ENCODE peak calls at places on chromosomes 5 and 9, in five cellular contexts. H is stimulated activated naive B cell treated with anti-CD40 and anti-IgM and Interleukin-4, amounts not matched to agents 10 μg/mL and 1 μg/mL and 100 μg/mL, for 72 hours; V is NCI-H1092; I is occipital lobe; P is GM23248. X is an unnamed sample.

GRCh38 chr9:23492126-23493002 is 333.7 kb downstream of the ELAVL2 start:
- DNase-seq in P (peak), I (no peak), V (peak), H (no peak), X (peak)

GRCh38 chr9:116951588-116952433 is 264.7 kb downstream of the TRIM32 start:
- DNase-seq in P (peak), H (no peak), V (no peak), I (no peak), X (no peak)

GRCh38 chr5:102718819-102719218 is 36.3 kb upstream of the PAM start:
- DNase-seq in P (peak), H (no peak), V (no peak), I (no peak), X (no peak)

GRCh38 chr5:135989686-135990085 is 34.9 kb upstream of the LECT2 start:
- DNase-seq in P (no peak), V (no peak), H (no peak), I (no peak), X (no peak)

GRCh38 chr5:95631265-95631957 is 11.5 kb downstream of the GPR150 start:
- DNase-seq in P (peak), H (no peak), V (no peak), I (no peak), X (no peak)

GRCh38 chr5:54460181-54460919 is 4.9 kb downstream of the HSPB3 start:
- DNase-seq in I (no peak), P (peak), H (no peak), V (no peak), X (no peak)

GRCh38 chr5:35924122-35924949 is 14.1 kb downstream of the CAPSL start:
- DNase-seq in I (no peak), P (peak), H (no peak), V (no peak), X (no peak)

GRCh38 chr5:167587768-167588167 is 703.7 kb upstream of the WWC1 start:
- DNase-seq in I (no peak), H (no peak), V (no peak), P (peak), X (no peak)

GRCh38 chr5:54390015-54390414 is 65.5 kb upstream of the HSPB3 start:
- DNase-seq in H (no peak), V (peak), P (peak), I (no peak), X (no peak)

GRCh38 chr9:106983346-106983745 is 120.4 kb downstream of the ZNF462 start:
- DNase-seq in H (no peak), I (no peak), V (no peak), P (no peak), X (no peak)

GRCh38 chr5:107966216-107966615 is 295.5 kb upstream of the EFNA5 start:
- DNase-seq in H (no peak), V (no peak), P (no peak), I (no peak), X (no peak)

GRCh38 chr5:15694694-15695093 is 194.7 kb downstream of the FBXL7 start:
- DNase-seq in P (peak), I (no peak), V (no peak), H (no peak), X (no peak)

GRCh38 chr5:1230551-1230950 is 5.4 kb downstream of the SLC6A18 start:
- DNase-seq in V (no peak), I (no peak), H (no peak), P (no peak), X (no peak)

GRCh38 chr5:169803077-169803981 is 166.3 kb downstream of the DOCK2 start:
- DNase-seq in H (no peak), I (no peak), P (peak), V (no peak), X (no peak)

GRCh38 chr9:19432473-19432872 is 23.7 kb downstream of the ACER2 start:
- DNase-seq in V (no peak), P (no peak), I (no peak), H (no peak), X (no peak)

GRCh38 chr5:88680253-88681132 is 202.5 kb downstream of the MEF2C start:
- DNase-seq in V (peak), P (peak), I (peak), H (peak), X (peak)

GRCh38 chr9:27528886-27529315 is 713 bp downstream of the MOB3B start:
- DNase-seq in V (no peak), P (peak), I (no peak), H (peak), X (no peak)

GRCh38 chr5:64509798-64510197 is 4.0 kb downstream of the RGS7BP start:
- DNase-seq in H (no peak), I (no peak), V (no peak), P (no peak), X (no peak)

GRCh38 chr5:128736567-128736966 is 198.5 kb upstream of the FBN2 start:
- DNase-seq in I (peak), P (peak), V (no peak), H (no peak), X (no peak)

GRCh38 chr5:140273401-140273877 is 29.5 kb downstream of the PFDN1 start:
- DNase-seq in P (peak), I (no peak), V (no peak), H (no peak), X (peak)

GRCh38 chr9:35035851-35036701 is 36.3 kb downstream of the VCP start:
- DNase-seq in I (no peak), P (peak), H (peak), V (no peak), X (no peak)

GRCh38 chr5:73796164-73797141 is 170.5 kb downstream of the ARHGEF28 start:
- DNase-seq in V (no peak), P (peak), H (no peak), I (no peak), X (no peak)

GRCh38 chr9:76510041-76510440 is 51.1 kb downstream of the GCNT1 start:
- DNase-seq in I (no peak), V (no peak), H (no peak), P (peak), X (no peak)

GRCh38 chr9:126938332-126938731 is 23.8 kb downstream of the RALGPS1 start:
- DNase-seq in P (peak), V (no peak), I (no peak), H (no peak), X (no peak)

GRCh38 chr9:136016221-136016881 is 55.2 kb upstream of the UBAC1 start:
- DNase-seq in H (no peak), V (no peak), P (no peak), I (no peak), X (no peak)

GRCh38 chr5:83368317-83368716 is 103.2 kb upstream of the VCAN start:
- DNase-seq in H (no peak), I (no peak), V (no peak), P (peak), X (no peak)

GRCh38 chr5:51302358-51302757 is 80.9 kb upstream of the ISL1 start:
- DNase-seq in I (no peak), V (no peak), H (no peak), P (no peak), X (no peak)

GRCh38 chr5:98454904-98455303 is 318.6 kb upstream of the RGMB start:
- DNase-seq in H (no peak), V (no peak), I (no peak), P (peak), X (no peak)

GRCh38 chr5:157384971-157385709 is 74.9 kb upstream of the NIPAL4 start:
- DNase-seq in V (no peak), H (no peak), I (no peak), P (peak), X (no peak)

GRCh38 chr9:112048924-112049785 is 125.9 kb downstream of the SUSD1 start:
- DNase-seq in I (no peak), P (peak), H (no peak), V (peak), X (no peak)

X was measured in GDM1.